ENCODE peak calls at places on chromosomes 16 and 17, in nine cellular contexts. X, F, B, C, S, T, R, L and K are unnamed samples.
A peak's percentile ranks its signal among the peaks of the same experiment; 100 is the strongest.

GRCh38 chr17:81034779-81035388 is at the start of gene BAIAP2:
- DNase-seq in X (peak; percentile 96), F (peak; percentile 95), B (peak; percentile 99), C (no peak), S (peak; percentile 97), T (peak; percentile 87), R (peak; percentile 100), L (peak; percentile 98), K (peak; percentile 83)

GRCh38 chr17:82655038-82655479 is 6.8 kb upstream of the WDR45B start:
- DNase-seq in X (peak; percentile 59), F (peak; percentile 48), B (no peak), C (no peak), S (peak; percentile 64), T (no peak), R (peak; percentile 77), L (peak; percentile 64), K (no peak)

GRCh38 chr17:55756689-55757088 is 5.8 kb downstream of the PCTP start:
- DNase-seq in X (no peak), F (no peak), B (no peak), C (no peak), S (no peak), T (no peak), R (no peak), L (no peak), K (no peak)

GRCh38 chr17:76502326-76503211 is 1.3 kb upstream of the RHBDF2 start:
- DNase-seq in X (no peak), F (no peak), B (no peak), C (no peak), S (no peak), T (no peak), R (peak; percentile 27), L (no peak), K (no peak)

GRCh38 chr17:62663304-62663703 is 35.8 kb downstream of the MRC2 start:
- DNase-seq in X (no peak), F (no peak), B (no peak), C (no peak), S (no peak), T (no peak), R (peak; percentile 61), L (no peak), K (no peak)

GRCh38 chr17:83109386-83109785 is 30.0 kb downstream of the METRNL start:
- DNase-seq in X (no peak), F (no peak), B (no peak), C (no peak), S (no peak), T (no peak), R (no peak), L (no peak), K (no peak)

GRCh38 chr16:75421820-75422126 is 11.5 kb downstream of the CFDP1 start:
- DNase-seq in X (no peak), F (no peak), B (no peak), C (no peak), S (no peak), T (no peak), R (peak; percentile 11), L (no peak), K (no peak)

GRCh38 chr17:56819431-56820145 is 14.1 kb downstream of the C17orf67 start:
- DNase-seq in X (no peak), F (peak; percentile 81), B (no peak), C (peak; percentile 10), S (peak; percentile 65), T (peak; percentile 74), R (peak; percentile 90), L (no peak), K (peak; percentile 74)

GRCh38 chr16:72240949-72241348 is 69.0 kb upstream of the PMFBP1 start:
- DNase-seq in X (no peak), F (no peak), B (no peak), C (no peak), S (no peak), T (no peak), R (no peak), L (no peak), K (no peak)

GRCh38 chr17:65553009-65553645 is 8.3 kb downstream of the AXIN2 start:
- DNase-seq in X (no peak), F (no peak), B (peak; percentile 3), C (peak; percentile 83), S (no peak), T (no peak), R (peak; percentile 92), L (no peak), K (no peak)

GRCh38 chr16:84598391-84598750 is 19.5 kb downstream of the COTL1 start:
- DNase-seq in X (no peak), F (no peak), B (no peak), C (no peak), S (no peak), T (no peak), R (no peak), L (no peak), K (no peak)

GRCh38 chr16:84597518-84598390 is 20.1 kb downstream of the COTL1 start:
- DNase-seq in X (no peak), F (no peak), B (no peak), C (no peak), S (no peak), T (no peak), R (no peak), L (no peak), K (no peak)

GRCh38 chr16:84596161-84596560 is 21.7 kb downstream of the COTL1 start:
- DNase-seq in X (no peak), F (no peak), B (no peak), C (no peak), S (no peak), T (no peak), R (no peak), L (no peak), K (no peak)

GRCh38 chr16:84595052-84595481 is 22.8 kb downstream of the COTL1 start:
- DNase-seq in X (no peak), F (no peak), B (no peak), C (no peak), S (no peak), T (no peak), R (no peak), L (no peak), K (no peak)

DNA sequence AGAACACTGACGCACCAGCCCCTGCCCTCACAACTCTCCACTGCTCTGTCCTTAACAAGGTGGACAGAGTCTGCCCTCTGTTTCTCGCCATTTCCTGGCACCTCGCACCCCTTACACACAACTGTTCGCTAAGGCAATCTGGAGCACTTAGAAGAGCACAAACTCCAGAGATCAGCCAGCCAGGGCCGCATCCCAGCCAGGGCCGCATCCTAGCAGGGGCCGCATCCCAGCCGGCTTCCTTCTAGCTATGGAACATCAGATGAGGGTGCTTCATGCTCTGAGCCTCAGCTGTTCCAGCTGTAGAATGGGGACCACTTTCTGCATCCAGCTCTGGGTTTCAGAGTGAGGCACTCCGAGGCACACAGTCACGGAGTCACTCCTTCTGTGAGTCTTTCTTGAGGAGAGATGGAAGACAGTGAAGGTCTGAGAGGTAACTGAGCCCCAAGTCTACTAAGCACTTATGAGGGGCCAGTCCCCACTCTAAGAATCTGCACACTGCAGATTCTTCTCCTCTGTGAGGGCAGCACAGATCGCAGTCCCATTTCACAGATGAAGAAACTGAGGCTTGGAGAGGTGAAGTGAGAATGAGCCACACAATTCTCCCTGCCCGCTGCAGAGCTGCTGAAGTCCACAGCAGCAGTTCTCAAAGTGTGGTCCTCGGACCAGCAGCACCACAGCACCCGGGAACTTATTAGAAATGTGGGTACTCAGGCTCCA is 20.9 kb downstream of the COTL1 start:
- DNase-seq in X (no peak), F (no peak), B (no peak), C (no peak), S (no peak), T (no peak), R (no peak), L (no peak), K (no peak)
- H3K4me3 ChIP-seq in X (no peak overlapping the region), F (no peak overlapping the region), B (no peak overlapping the region), C (no peak overlapping the region), S (no peak overlapping the region), T (no peak overlapping the region), R (no peak overlapping the region), L (no peak overlapping the region), K (no peak overlapping the region)

DNA sequence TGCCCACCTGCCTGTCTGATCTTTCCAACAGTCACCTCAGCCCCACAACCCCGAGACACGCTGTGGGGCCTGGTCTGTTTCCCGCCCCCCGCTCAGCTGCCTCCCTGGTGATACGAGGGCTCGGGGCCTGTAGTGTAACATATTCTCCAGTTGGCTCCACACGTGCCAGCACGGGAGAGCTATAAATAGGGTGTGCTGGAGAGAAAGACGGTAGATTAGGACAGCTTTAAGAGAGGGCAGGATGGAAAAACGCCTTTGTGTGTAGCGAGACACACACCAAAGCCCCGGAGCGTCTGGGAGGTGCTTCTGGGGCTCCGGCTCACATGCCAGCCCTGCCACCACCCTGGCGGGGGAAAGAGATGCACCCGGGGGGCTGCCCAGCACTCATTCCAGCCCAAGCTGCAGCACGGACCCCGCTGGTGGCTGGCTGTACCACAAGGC is 7.4 kb upstream of the MTSS2 start:
- DNase-seq in X (no peak), F (no peak), B (no peak), C (no peak), S (no peak), T (no peak), R (no peak), L (no peak), K (no peak)
- H3K4me3 ChIP-seq in X (no peak overlapping the region), F (peak overlapping the region; percentile 17), B (no peak overlapping the region), C (no peak overlapping the region), S (no peak overlapping the region), T (no peak overlapping the region), R (no peak overlapping the region), L (no peak overlapping the region), K (no peak overlapping the region)

DNA sequence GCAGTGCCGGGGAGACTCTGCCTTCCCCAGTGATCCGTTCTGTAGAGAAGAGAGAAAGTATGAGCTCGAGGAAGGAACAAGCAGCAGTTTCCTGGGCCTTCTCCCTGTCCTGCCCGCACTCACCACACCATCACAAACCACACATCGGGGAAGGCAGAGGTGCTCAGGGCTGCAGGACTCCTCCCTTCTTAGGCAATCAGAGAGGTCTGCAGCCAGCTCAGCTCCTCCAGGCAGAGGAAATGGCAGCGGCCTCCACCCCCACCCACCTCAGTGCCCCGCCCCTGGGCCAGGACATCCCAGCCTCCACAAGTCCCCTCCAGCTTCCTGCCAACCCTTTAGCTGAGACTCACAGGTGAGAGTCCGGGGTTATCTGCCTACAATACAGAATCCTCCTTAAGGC is 2.0 kb downstream of the ZNF319 start:
- DNase-seq in X (peak; percentile 82), F (peak; percentile 34), B (peak; percentile 71), C (no peak), S (no peak), T (peak; percentile 81), R (peak; percentile 87), L (peak; percentile 74), K (no peak)
- H3K4me3 ChIP-seq in X (no peak overlapping the region), F (no peak overlapping the region), B (no peak overlapping the region), C (no peak overlapping the region), S (no peak overlapping the region), T (peak overlapping the region; percentile 0), R (no peak overlapping the region), L (no peak overlapping the region), K (no peak overlapping the region)

DNA sequence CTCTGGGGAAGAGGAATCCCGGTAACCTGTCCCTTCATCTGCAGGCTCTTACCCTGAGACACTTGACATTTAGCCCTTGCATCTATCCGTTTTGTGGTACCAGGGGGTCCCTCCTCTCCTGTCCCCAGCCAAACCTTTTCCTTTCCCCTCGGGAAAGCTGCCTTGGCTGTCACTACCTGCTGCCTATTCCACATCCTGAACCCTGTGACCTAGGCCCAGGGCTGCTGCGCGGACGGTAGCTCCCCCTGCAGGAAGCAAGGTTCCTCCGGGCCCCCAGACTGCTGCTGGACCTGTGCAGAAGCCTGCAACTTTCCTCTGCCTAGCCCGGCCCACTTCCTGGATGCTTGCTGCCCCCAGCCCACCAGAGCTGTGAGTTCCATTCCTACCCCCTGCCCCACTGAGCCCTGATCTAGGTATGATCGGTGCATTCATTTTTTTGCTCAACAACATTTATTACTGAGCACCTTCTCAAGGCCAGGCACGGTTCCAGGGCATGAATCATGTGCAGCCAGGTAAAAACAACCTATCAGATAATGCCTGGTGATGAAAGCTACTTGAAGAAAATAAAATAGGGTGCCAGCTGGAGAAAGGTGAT is 10.5 kb upstream of the ALDOA start:
- DNase-seq in X (peak; percentile 69), F (peak; percentile 67), B (no peak), C (no peak), S (no peak), T (peak; percentile 75), R (peak; percentile 82), L (no peak), K (peak; percentile 45)
- H3K4me3 ChIP-seq in X (no peak overlapping the region), F (no peak overlapping the region), B (no peak overlapping the region), C (no peak overlapping the region), S (no peak overlapping the region), T (no peak overlapping the region), R (no peak overlapping the region), L (no peak overlapping the region), K (no peak overlapping the region)